ENCODE peak calls at places on chromosomes 7 and 10, in ten cellular contexts. O, S, P, X, G, W, J, F, H and E are unnamed samples.

GRCh38 chr10:69438531-69439349 is 12.5 kb upstream of the TSPAN15 start:
- DNase-seq in O (peak), S (peak), P (peak), X (no peak), G (no peak), W (no peak), J (no peak), F (peak), H (no peak), E (peak)

GRCh38 chr10:48550071-48550691 is 54.7 kb downstream of the ARHGAP22 start:
- DNase-seq in O (no peak), S (no peak), P (no peak), X (no peak), G (no peak), W (no peak), J (no peak), F (no peak), H (no peak), E (no peak)

GRCh38 chr10:87585565-87586514 is 73.8 kb upstream of the PAPSS2 start:
- DNase-seq in O (peak), S (peak), P (peak), X (peak), G (peak), W (no peak), J (no peak), F (no peak), H (no peak), E (peak)

GRCh38 chr7:103547451-103548284 is 101.7 kb upstream of the SLC26A5 start:
- DNase-seq in O (no peak), S (no peak), P (no peak), X (no peak), G (no peak), W (no peak), J (no peak), F (no peak), H (no peak), E (no peak)

GRCh38 chr7:123437447-123437995 is 96.9 kb downstream of the IQUB start:
- DNase-seq in O (no peak), S (no peak), P (no peak), X (no peak), G (no peak), W (no peak), J (no peak), F (no peak), H (no peak), E (no peak)

GRCh38 chr10:104816501-104816900 is 175.4 kb downstream of the SORCS3 start:
- DNase-seq in O (no peak), S (no peak), P (no peak), X (no peak), G (no peak), W (no peak), J (no peak), F (no peak), H (no peak), E (no peak)

GRCh38 chr7:45080265-45080957 is 8.4 kb downstream of the NACAD start:
- DNase-seq in O (no peak), S (no peak), P (no peak), X (no peak), G (no peak), W (peak), J (peak), F (no peak), H (no peak), E (no peak)

GRCh38 chr7:133940368-133940767 is 186.8 kb upstream of the LRGUK start:
- DNase-seq in O (no peak), S (no peak), P (no peak), X (no peak), G (no peak), W (no peak), J (no peak), F (no peak), H (no peak), E (no peak)

GRCh38 chr10:33880291-33880690 is 545.8 kb upstream of the NRP1 start:
- DNase-seq in O (no peak), S (no peak), P (no peak), X (no peak), G (no peak), W (no peak), J (no peak), F (no peak), H (no peak), E (peak)

GRCh38 chr10:11705687-11706086 is 36.5 kb upstream of the ECHDC3 start:
- DNase-seq in O (no peak), S (peak), P (no peak), X (no peak), G (no peak), W (no peak), J (no peak), F (peak), H (no peak), E (peak)

GRCh38 chr10:19518632-19519031 is 297.6 kb upstream of the PLXDC2 start:
- DNase-seq in O (no peak), S (no peak), P (no peak), X (no peak), G (no peak), W (no peak), J (no peak), F (no peak), H (no peak), E (no peak)

GRCh38 chr10:122494833-122495232 is 33.5 kb downstream of the HTRA1 start:
- DNase-seq in O (no peak), S (peak), P (no peak), X (peak), G (no peak), W (no peak), J (no peak), F (peak), H (no peak), E (peak)

GRCh38 chr10:124711145-124711544 is 33.0 kb downstream of the FAM53B start:
- DNase-seq in O (no peak), S (no peak), P (no peak), X (no peak), G (no peak), W (no peak), J (no peak), F (no peak), H (no peak), E (no peak)
- TF ChIP-seq CTCF in O (no peak), S (no peak), P (no peak), X (no peak), G (no peak), W (no peak), J (no peak), F (no peak), H (no peak), E (no peak)

DNA sequence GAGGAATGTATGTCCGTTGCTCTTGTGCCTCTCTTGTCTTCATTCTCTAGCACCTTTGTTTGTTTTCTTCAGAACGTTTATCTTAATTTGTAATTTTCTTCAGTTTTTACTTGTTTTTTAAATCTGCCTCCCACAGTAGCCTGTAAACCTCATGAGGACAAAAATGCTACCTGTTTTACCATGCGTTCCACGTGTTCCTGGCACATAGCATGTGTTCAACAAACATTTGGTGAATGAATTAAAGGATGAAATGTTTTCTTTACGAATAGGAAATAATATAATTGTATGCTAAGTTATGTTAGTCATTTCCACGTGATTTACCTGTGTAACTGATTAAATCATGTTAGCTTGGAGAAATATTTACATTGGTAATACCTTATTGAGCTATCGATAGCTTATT is 2.2 kb downstream of the RBM33 start:
- DNase-seq in O (no peak), S (no peak), P (no peak), X (no peak), G (no peak), W (no peak), J (no peak), F (no peak), H (no peak), E (no peak)
- H3K4me3 ChIP-seq in O (no peak), S (peak), P (no peak), X (peak), G (peak), W (no peak), J (no peak), F (no peak), H (no peak), E (no peak)

GRCh38 chr7:128030999-128031681 is at the start of gene LRRC4:
- DNase-seq in O (no peak), S (peak), P (peak), X (peak), G (no peak), W (no peak), J (peak), F (peak), H (peak), E (no peak)
- TF ChIP-seq CTCF in O (no peak), S (no peak), P (no peak), X (no peak), G (no peak), W (no peak), J (no peak), F (no peak), H (peak), E (no peak)

DNA sequence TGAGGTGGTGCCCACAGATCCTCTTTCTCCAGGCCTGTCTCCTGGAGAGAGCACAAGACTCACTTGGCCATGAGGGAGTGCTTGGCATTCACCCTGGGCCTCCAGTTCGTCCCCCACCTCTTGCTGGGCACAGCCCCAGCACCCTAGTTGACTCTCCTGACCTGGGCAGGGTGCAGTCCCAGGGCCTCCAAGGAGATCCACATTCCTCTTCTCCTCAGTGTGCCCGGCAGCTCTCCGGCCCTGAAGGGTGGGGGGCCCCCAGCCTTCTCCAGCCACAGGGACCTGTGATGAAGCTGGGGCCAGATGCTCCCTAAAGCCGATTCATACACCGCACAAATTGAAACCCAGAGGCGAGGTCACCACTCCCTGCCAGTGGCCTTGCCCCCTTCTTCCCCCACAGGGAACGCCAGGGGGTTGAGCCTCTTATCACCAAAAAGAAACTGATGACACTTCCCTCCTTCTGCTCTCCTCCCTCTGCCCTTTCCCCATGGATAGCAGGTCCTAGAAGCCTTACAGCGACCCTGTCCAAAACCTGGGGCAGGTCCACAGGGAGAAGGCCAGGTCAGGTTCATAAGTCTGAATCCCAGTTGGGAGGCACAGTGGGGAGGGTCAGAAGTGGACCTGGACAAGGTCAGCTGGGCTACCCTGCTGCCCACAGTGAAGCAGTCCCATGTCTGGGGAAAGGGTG is 3.1 kb downstream of the EN2 start:
- DNase-seq in O (no peak), S (no peak), P (no peak), X (no peak), G (no peak), W (no peak), J (no peak), F (no peak), H (no peak), E (no peak)
- H3K4me3 ChIP-seq in O (no peak), S (no peak), P (no peak), X (no peak), G (no peak), W (no peak), J (no peak), F (no peak), H (no peak), E (no peak)